ENCODE peak calls at places on chromosomes 2 and 18, in ten cellular contexts. L is PC-9, N is NCI-H345, Y is AG08395, S is GM12891, E is ACHN, B is foreskin melanocyte, H is fibroblast of the conjunctiva, K is GM04504, M is heart right ventricle. I is an unnamed sample.

GRCh38 chr2:108403494-108403893 is 25.7 kb downstream of the SULT1C4 start:
- DNase-seq in B (no peak), H (peak; percentile 10), E (peak; percentile 8), K (peak; percentile 53), Y (peak; percentile 50), L (no peak), M (no peak), N (no peak), S (no peak), I (peak; percentile 70)

GRCh38 chr18:46711444-46711863 is 45.4 kb downstream of the ST8SIA5 start:
- DNase-seq in H (no peak), E (no peak), Y (no peak), K (no peak), S (peak; percentile 38), N (no peak), L (no peak), M (peak; percentile 68), B (no peak), I (no peak)

GRCh38 chr2:715847-716573 is 38.8 kb upstream of the TMEM18 start:
- DNase-seq in K (no peak), S (no peak), B (no peak), Y (peak; percentile 26), E (peak; percentile 7), L (no peak), N (peak; percentile 27), M (no peak), H (no peak), I (no peak)

GRCh38 chr2:167406558-167406957 is 518.3 kb downstream of the XIRP2 start:
- DNase-seq in N (no peak), Y (no peak), L (no peak), H (no peak), M (no peak), K (no peak), B (no peak), S (no peak), E (no peak), I (no peak)

GRCh38 chr2:98572211-98572610 is 36.1 kb downstream of the COA5 start:
- DNase-seq in Y (no peak), L (no peak), N (no peak), M (no peak), E (no peak), H (no peak), S (no peak), B (no peak), K (no peak), I (no peak)

GRCh38 chr2:117985092-117985491 is 28.8 kb downstream of the CCDC93 start:
- DNase-seq in E (no peak), B (peak; percentile 68), L (no peak), H (no peak), N (no peak), Y (peak; percentile 24), S (no peak), M (no peak), K (no peak), I (peak; percentile 18)

GRCh38 chr2:72794572-72794971 is 31.3 kb downstream of the EXOC6B start:
- DNase-seq in N (no peak), E (peak; percentile 23), Y (peak; percentile 11), S (no peak), K (no peak), L (peak; percentile 47), H (no peak), B (no peak), M (no peak), I (no peak)

GRCh38 chr18:712401-713134 is at the start of gene ENOSF1:
- DNase-seq in K (peak; percentile 66), M (peak; percentile 61), N (peak; percentile 60), B (peak; percentile 78), E (peak; percentile 79), L (peak; percentile 54), Y (peak; percentile 88), S (peak; percentile 89), H (peak; percentile 66), I (peak; percentile 79)

GRCh38 chr2:134228493-134228903 is 25.4 kb upstream of the MGAT5 start:
- DNase-seq in K (no peak), E (peak; percentile 22), L (no peak), H (no peak), Y (no peak), M (no peak), B (no peak), N (no peak), S (no peak), I (no peak)

GRCh38 chr2:100060875-100061274 is 81.5 kb downstream of the AFF3 start:
- DNase-seq in N (no peak), H (no peak), E (no peak), B (no peak), S (no peak), Y (no peak), M (no peak), K (no peak), L (no peak), I (no peak)

GRCh38 chr2:48600917-48601316 is 16.7 kb upstream of the GTF2A1L start:
- DNase-seq in L (no peak), B (no peak), K (peak; percentile 50), M (no peak), N (no peak), E (no peak), Y (peak; percentile 53), S (no peak), H (peak; percentile 21), I (peak; percentile 84)

GRCh38 chr18:26301681-26302080 is 75.4 kb downstream of the TAF4B start:
- DNase-seq in L (no peak), M (no peak), N (no peak), S (no peak), K (no peak), E (peak; percentile 86), B (peak; percentile 77), Y (no peak), H (no peak), I (peak; percentile 65)

GRCh38 chr2:204072443-204073324 is 136.1 kb downstream of the ICOS start:
- DNase-seq in K (no peak), S (peak; percentile 23), B (peak; percentile 14), M (no peak), L (no peak), N (peak; percentile 7), Y (peak; percentile 25), H (no peak), E (peak; percentile 40), I (peak; percentile 5)

GRCh38 chr2:30664761-30665358 is 142.4 kb downstream of the CAPN13 start:
- DNase-seq in H (peak; percentile 88), M (no peak), S (no peak), K (peak; percentile 94), L (peak; percentile 86), B (peak; percentile 9), E (peak; percentile 65), Y (peak; percentile 97), N (no peak), I (peak; percentile 96)

GRCh38 chr2:134412639-134412999 is 158.7 kb downstream of the MGAT5 start:
- DNase-seq in K (no peak), N (no peak), H (no peak), B (no peak), L (no peak), Y (no peak), S (no peak), M (no peak), E (no peak), I (no peak)

GRCh38 chr2:232416521-232417470 is 10.2 kb downstream of the ALPG start:
- DNase-seq in S (no peak), K (no peak), E (no peak), Y (no peak), L (no peak), N (no peak), B (no peak), H (no peak), M (no peak), I (no peak)

GRCh38 chr2:61786876-61787275 is 67.0 kb downstream of the FAM161A start:
- DNase-seq in E (no peak), H (no peak), N (no peak), K (no peak), Y (no peak), B (no peak), S (no peak), M (no peak), L (no peak), I (peak; percentile 23)

GRCh38 chr2:226215902-226216503 is 583.6 kb downstream of the IRS1 start:
- DNase-seq in Y (peak; percentile 12), L (no peak), E (peak; percentile 76), S (no peak), H (peak; percentile 35), K (peak; percentile 27), N (peak; percentile 19), M (peak; percentile 53), B (no peak), I (peak; percentile 45)

GRCh38 chr2:183837157-183837556 is 712.9 kb downstream of the NUP35 start:
- DNase-seq in L (peak; percentile 26), B (no peak), N (no peak), K (no peak), E (no peak), M (no peak), H (no peak), S (no peak), Y (no peak), I (no peak)

GRCh38 chr2:96856776-96857673 is 791 bp downstream of the ANKRD39 start:
- DNase-seq in L (no peak), B (no peak), N (peak; percentile 56), S (no peak), E (peak; percentile 32), Y (no peak), M (no peak), K (no peak), H (no peak), I (no peak)

GRCh38 chr2:162734866-162735265 is 103.7 kb downstream of the KCNH7 start:
- DNase-seq in H (no peak), E (no peak), S (no peak), K (no peak), N (no peak), B (no peak), M (no peak), L (no peak), Y (no peak), I (no peak)

GRCh38 chr2:182937864-182938263 is 71.4 kb upstream of the FRZB start:
- DNase-seq in K (no peak), S (no peak), N (no peak), B (no peak), M (no peak), L (no peak), Y (no peak), E (no peak), H (no peak), I (no peak)

GRCh38 chr2:160411167-160411566 is 82.4 kb downstream of the RBMS1 start:
- DNase-seq in N (no peak), M (no peak), K (no peak), S (no peak), H (no peak), Y (peak; percentile 67), L (peak; percentile 40), E (peak; percentile 40), B (no peak), I (peak; percentile 83)

GRCh38 chr2:54579682-54580349 is 123.7 kb downstream of the SPTBN1 start:
- DNase-seq in S (no peak), B (no peak), N (no peak), H (no peak), L (peak; percentile 77), K (no peak), Y (no peak), E (no peak), M (no peak), I (no peak)